ENCODE peak calls at places on chromosomes 12 and 14, in seven cellular contexts. One of them, this sample, is unnamed.

GRCh38 chr14:32352631-32353030 is 23.5 kb downstream of the AKAP6 start:
- DNase-seq in brain microvascular endothelial cell: no peak
- DNase-seq in amniotic stem cell: no peak
- DNase-seq in kidney glomerular epithelial cell: no peak
- DNase-seq in AG04450: no peak
- DNase-seq in HFFc6: peak
- DNase-seq in iPS-NIHi11: no peak
- DNase-seq in this sample: no peak

GRCh38 chr14:66782853-66783252 is 274.9 kb downstream of the GPHN start:
- DNase-seq in iPS-NIHi11: peak
- DNase-seq in AG04450: no peak
- DNase-seq in kidney glomerular epithelial cell: no peak
- DNase-seq in HFFc6: no peak
- DNase-seq in amniotic stem cell: no peak
- DNase-seq in brain microvascular endothelial cell: no peak
- DNase-seq in this sample: no peak

GRCh38 chr12:120445911-120446909 is at the start of the genes GATC and TRIAP1:
- DNase-seq in amniotic stem cell: peak
- DNase-seq in kidney glomerular epithelial cell: peak
- DNase-seq in AG04450: no peak
- DNase-seq in HFFc6: peak
- DNase-seq in iPS-NIHi11: peak
- DNase-seq in brain microvascular endothelial cell: peak
- DNase-seq in this sample: peak

GRCh38 chr12:43676183-43676813 is 82.3 kb downstream of the PUS7L start:
- DNase-seq in amniotic stem cell: no peak
- DNase-seq in HFFc6: no peak
- DNase-seq in AG04450: no peak
- DNase-seq in brain microvascular endothelial cell: no peak
- DNase-seq in kidney glomerular epithelial cell: no peak
- DNase-seq in iPS-NIHi11: peak
- DNase-seq in this sample: no peak

GRCh38 chr12:111624540-111624939 is 25.4 kb upstream of the ATXN2 start:
- DNase-seq in amniotic stem cell: no peak
- DNase-seq in iPS-NIHi11: peak
- DNase-seq in brain microvascular endothelial cell: no peak
- DNase-seq in kidney glomerular epithelial cell: no peak
- DNase-seq in HFFc6: no peak
- DNase-seq in AG04450: no peak
- DNase-seq in this sample: no peak

GRCh38 chr12:6122211-6122610 is 2.3 kb downstream of the VWF start:
- DNase-seq in amniotic stem cell: no peak
- DNase-seq in brain microvascular endothelial cell: no peak
- DNase-seq in iPS-NIHi11: no peak
- DNase-seq in kidney glomerular epithelial cell: peak
- DNase-seq in AG04450: no peak
- DNase-seq in HFFc6: no peak
- DNase-seq in this sample: no peak

GRCh38 chr14:104139460-104140212 is 1.2 kb downstream of the KIF26A start:
- DNase-seq in brain microvascular endothelial cell: no peak
- DNase-seq in amniotic stem cell: no peak
- DNase-seq in iPS-NIHi11: no peak
- DNase-seq in HFFc6: no peak
- DNase-seq in kidney glomerular epithelial cell: no peak
- DNase-seq in AG04450: no peak
- DNase-seq in this sample: no peak

GRCh38 chr14:23071244-23071974 is 14.1 kb upstream of the CDH24 start:
- DNase-seq in kidney glomerular epithelial cell: no peak
- DNase-seq in AG04450: peak
- DNase-seq in amniotic stem cell: no peak
- DNase-seq in brain microvascular endothelial cell: peak
- DNase-seq in HFFc6: peak
- DNase-seq in iPS-NIHi11: peak
- DNase-seq in this sample: peak

GRCh38 chr14:105059035-105059916 is 6.0 kb downstream of the GPR132 start:
- DNase-seq in iPS-NIHi11: peak
- DNase-seq in brain microvascular endothelial cell: no peak
- DNase-seq in HFFc6: no peak
- DNase-seq in AG04450: no peak
- DNase-seq in amniotic stem cell: no peak
- DNase-seq in kidney glomerular epithelial cell: no peak
- DNase-seq in this sample: peak

GRCh38 chr12:53493610-53494391 is 5.5 kb downstream of the MAP3K12 start:
- DNase-seq in amniotic stem cell: no peak
- DNase-seq in HFFc6: no peak
- DNase-seq in iPS-NIHi11: no peak
- DNase-seq in AG04450: no peak
- DNase-seq in kidney glomerular epithelial cell: no peak
- DNase-seq in brain microvascular endothelial cell: no peak
- DNase-seq in this sample: no peak

GRCh38 chr14:89617471-89618291 is 200.6 kb upstream of the FOXN3 start:
- DNase-seq in iPS-NIHi11: peak
- DNase-seq in HFFc6: peak
- DNase-seq in brain microvascular endothelial cell: peak
- DNase-seq in amniotic stem cell: peak
- DNase-seq in AG04450: no peak
- DNase-seq in kidney glomerular epithelial cell: no peak
- DNase-seq in this sample: no peak

GRCh38 chr14:61501714-61502458 is 180.5 kb downstream of the PRKCH start:
- DNase-seq in iPS-NIHi11: no peak
- DNase-seq in kidney glomerular epithelial cell: no peak
- DNase-seq in HFFc6: no peak
- DNase-seq in brain microvascular endothelial cell: no peak
- DNase-seq in AG04450: no peak
- DNase-seq in amniotic stem cell: no peak
- DNase-seq in this sample: no peak

GRCh38 chr14:64234877-64235651 is 59.1 kb downstream of the ESR2 start:
- DNase-seq in HFFc6: no peak
- DNase-seq in kidney glomerular epithelial cell: peak
- DNase-seq in iPS-NIHi11: no peak
- DNase-seq in amniotic stem cell: no peak
- DNase-seq in AG04450: no peak
- DNase-seq in brain microvascular endothelial cell: peak
- DNase-seq in this sample: no peak

GRCh38 chr12:110683888-110684287 is 5.0 kb downstream of the HVCN1 start:
- DNase-seq in iPS-NIHi11: no peak
- DNase-seq in brain microvascular endothelial cell: no peak
- DNase-seq in kidney glomerular epithelial cell: no peak
- DNase-seq in HFFc6: no peak
- DNase-seq in amniotic stem cell: no peak
- DNase-seq in AG04450: no peak
- DNase-seq in this sample: no peak

GRCh38 chr14:84477996-84478395 is 1051.9 kb upstream of the FLRT2 start:
- DNase-seq in kidney glomerular epithelial cell: no peak
- DNase-seq in brain microvascular endothelial cell: no peak
- DNase-seq in HFFc6: no peak
- DNase-seq in AG04450: no peak
- DNase-seq in amniotic stem cell: no peak
- DNase-seq in iPS-NIHi11: no peak
- DNase-seq in this sample: no peak